ENCODE peak calls at places on chromosomes 7 and 10, in seven cellular contexts. E is epithelial cell of proximal tubule; Y is GM20000; P is Right ventricle myocardium superior; I is heart right ventricle; W is activated effector memory CD4-positive, alpha-beta T cell treated with Interleukin-2 at 50 U/mL for 16 hours; R is effector CD4-positive, alpha-beta T cell. J is an unnamed sample.

GRCh38 chr7:15317215-15317614 is 244.6 kb downstream of the AGMO start:
- DNase-seq in R (no peak), I (no peak), Y (no peak), E (no peak), P (no peak), W (no peak), J (no peak)

GRCh38 chr10:130787252-130787651 is 524.3 kb downstream of the TCERG1L start:
- DNase-seq in Y (no peak), P (no peak), R (no peak), W (no peak), I (no peak), E (no peak), J (no peak)

GRCh38 chr7:28298870-28299484 is 113.3 kb upstream of the CREB5 start:
- DNase-seq in P (no peak), W (no peak), Y (no peak), I (peak; percentile 47), R (no peak), E (peak; percentile 40), J (no peak)

GRCh38 chr7:151755131-151755787 is 121.7 kb downstream of the PRKAG2 start:
- DNase-seq in P (no peak), E (no peak), I (no peak), Y (no peak), W (no peak), R (no peak), J (peak; percentile 72)

GRCh38 chr7:92246363-92247101 is 758 bp downstream of the ANKIB1 start:
- DNase-seq in I (no peak), Y (peak; percentile 61), W (no peak), R (peak; percentile 20), P (no peak), E (no peak), J (peak; percentile 15)

GRCh38 chr7:100867040-100867795 is at the start of gene TRIP6:
- DNase-seq in P (peak; percentile 92), Y (peak; percentile 89), W (no peak), R (no peak), E (no peak), I (peak; percentile 93), J (peak; percentile 92)

GRCh38 chr10:63518690-63519288 is 2.4 kb upstream of the REEP3 start:
- DNase-seq in P (no peak), R (no peak), I (no peak), Y (no peak), E (no peak), W (no peak), J (no peak)

GRCh38 chr10:24762966-24763623 is 39.4 kb upstream of the ARHGAP21 start:
- DNase-seq in I (no peak), E (peak; percentile 29), Y (no peak), R (no peak), P (no peak), W (no peak), J (no peak)

GRCh38 chr10:93573051-93573909 is 6.8 kb downstream of the FFAR4 start:
- DNase-seq in I (peak; percentile 12), W (no peak), Y (no peak), E (no peak), R (no peak), P (peak; percentile 67), J (no peak)

GRCh38 chr7:88694207-88694606 is 65.3 kb upstream of the ZNF804B start:
- DNase-seq in R (no peak), Y (no peak), I (no peak), E (no peak), P (no peak), W (no peak), J (no peak)

J was measured in psoas muscle.